ENCODE peak calls at places on chromosomes 16 and 17, in nine cellular contexts. One of them, this sample, is unnamed.
A peak's percentile ranks its signal among the peaks of the same experiment; 100 is the strongest.

GRCh38 chr17:60680754-60681153 is 3.1 kb downstream of the BCAS3 start:
- DNase-seq in ascending aorta: no peak
- DNase-seq in coronary artery: no peak
- DNase-seq in left ventricle myocardium inferior: no peak
- DNase-seq in dorsolateral prefrontal cortex: no peak
- DNase-seq in astrocyte of the spinal cord: no peak
- DNase-seq in HFFc6: no peak
- DNase-seq in A549: no peak
- DNase-seq in heart left ventricle: no peak
- DNase-seq in this sample: no peak

GRCh38 chr17:78412403-78412802 is 34.0 kb downstream of the PGS1 start:
- DNase-seq in ascending aorta: no peak
- DNase-seq in coronary artery: no peak
- DNase-seq in left ventricle myocardium inferior: no peak
- DNase-seq in dorsolateral prefrontal cortex: no peak
- DNase-seq in astrocyte of the spinal cord: peak; percentile 20
- DNase-seq in HFFc6: no peak
- DNase-seq in A549: peak; percentile 51
- DNase-seq in heart left ventricle: no peak
- DNase-seq in this sample: no peak

GRCh38 chr16:27460663-27461482 is 58.9 kb downstream of the IL21R start:
- DNase-seq in ascending aorta: no peak
- DNase-seq in coronary artery: no peak
- DNase-seq in left ventricle myocardium inferior: no peak
- DNase-seq in dorsolateral prefrontal cortex: no peak
- DNase-seq in astrocyte of the spinal cord: no peak
- DNase-seq in HFFc6: no peak
- DNase-seq in A549: no peak
- DNase-seq in heart left ventricle: no peak
- DNase-seq in this sample: no peak

GRCh38 chr16:871562-872330 is 71.2 kb upstream of the GNG13 start:
- DNase-seq in ascending aorta: no peak
- DNase-seq in coronary artery: no peak
- DNase-seq in left ventricle myocardium inferior: peak; percentile 7
- DNase-seq in dorsolateral prefrontal cortex: no peak
- DNase-seq in astrocyte of the spinal cord: no peak
- DNase-seq in HFFc6: no peak
- DNase-seq in A549: no peak
- DNase-seq in heart left ventricle: no peak
- DNase-seq in this sample: no peak

GRCh38 chr17:44608732-44609435 is 47.4 kb upstream of the MEIOC start:
- DNase-seq in ascending aorta: no peak
- DNase-seq in coronary artery: no peak
- DNase-seq in left ventricle myocardium inferior: no peak
- DNase-seq in dorsolateral prefrontal cortex: no peak
- DNase-seq in astrocyte of the spinal cord: no peak
- DNase-seq in HFFc6: no peak
- DNase-seq in A549: no peak
- DNase-seq in heart left ventricle: no peak
- DNase-seq in this sample: no peak

GRCh38 chr16:19179890-19180490 is 11.9 kb downstream of the SYT17 start:
- DNase-seq in ascending aorta: no peak
- DNase-seq in coronary artery: no peak
- DNase-seq in left ventricle myocardium inferior: peak; percentile 64
- DNase-seq in dorsolateral prefrontal cortex: peak; percentile 58
- DNase-seq in astrocyte of the spinal cord: peak; percentile 14
- DNase-seq in HFFc6: peak; percentile 28
- DNase-seq in A549: peak; percentile 70
- DNase-seq in heart left ventricle: peak; percentile 72
- DNase-seq in this sample: no peak

GRCh38 chr16:88102597-88102996 is 151.4 kb downstream of the BANP start:
- DNase-seq in ascending aorta: no peak
- DNase-seq in coronary artery: no peak
- DNase-seq in left ventricle myocardium inferior: no peak
- DNase-seq in dorsolateral prefrontal cortex: no peak
- DNase-seq in astrocyte of the spinal cord: no peak
- DNase-seq in HFFc6: no peak
- DNase-seq in A549: no peak
- DNase-seq in heart left ventricle: no peak
- DNase-seq in this sample: no peak

GRCh38 chr17:74392848-74393247 is 25.5 kb downstream of the GPR142 start:
- DNase-seq in ascending aorta: no peak
- DNase-seq in coronary artery: no peak
- DNase-seq in left ventricle myocardium inferior: no peak
- DNase-seq in dorsolateral prefrontal cortex: no peak
- DNase-seq in astrocyte of the spinal cord: no peak
- DNase-seq in HFFc6: no peak
- DNase-seq in A549: no peak
- DNase-seq in heart left ventricle: no peak
- DNase-seq in this sample: no peak

GRCh38 chr17:64053101-64053500 is 32.7 kb upstream of the ICAM2 start:
- DNase-seq in ascending aorta: no peak
- DNase-seq in coronary artery: no peak
- DNase-seq in left ventricle myocardium inferior: no peak
- DNase-seq in dorsolateral prefrontal cortex: no peak
- DNase-seq in astrocyte of the spinal cord: no peak
- DNase-seq in HFFc6: no peak
- DNase-seq in A549: no peak
- DNase-seq in heart left ventricle: no peak
- DNase-seq in this sample: no peak

GRCh38 chr16:1029259-1029545 is 43.3 kb upstream of the SSTR5 start:
- DNase-seq in ascending aorta: no peak
- DNase-seq in coronary artery: no peak
- DNase-seq in left ventricle myocardium inferior: no peak
- DNase-seq in dorsolateral prefrontal cortex: no peak
- DNase-seq in astrocyte of the spinal cord: no peak
- DNase-seq in HFFc6: no peak
- DNase-seq in A549: no peak
- DNase-seq in heart left ventricle: no peak
- DNase-seq in this sample: no peak

GRCh38 chr17:78343433-78344201 is 16.3 kb downstream of the SOCS3 start:
- DNase-seq in ascending aorta: no peak
- DNase-seq in coronary artery: no peak
- DNase-seq in left ventricle myocardium inferior: no peak
- DNase-seq in dorsolateral prefrontal cortex: no peak
- DNase-seq in astrocyte of the spinal cord: no peak
- DNase-seq in HFFc6: no peak
- DNase-seq in A549: no peak
- DNase-seq in heart left ventricle: no peak
- DNase-seq in this sample: no peak

GRCh38 chr16:76661691-76662090 is 384.5 kb downstream of the CNTNAP4 start:
- DNase-seq in ascending aorta: no peak
- DNase-seq in coronary artery: no peak
- DNase-seq in left ventricle myocardium inferior: no peak
- DNase-seq in dorsolateral prefrontal cortex: no peak
- DNase-seq in astrocyte of the spinal cord: no peak
- DNase-seq in HFFc6: no peak
- DNase-seq in A549: no peak
- DNase-seq in heart left ventricle: no peak
- DNase-seq in this sample: no peak

GRCh38 chr16:76668207-76668725 is 391.1 kb downstream of the CNTNAP4 start:
- DNase-seq in ascending aorta: no peak
- DNase-seq in coronary artery: no peak
- DNase-seq in left ventricle myocardium inferior: no peak
- DNase-seq in dorsolateral prefrontal cortex: no peak
- DNase-seq in astrocyte of the spinal cord: no peak
- DNase-seq in HFFc6: no peak
- DNase-seq in A549: no peak
- DNase-seq in heart left ventricle: no peak
- DNase-seq in this sample: no peak

GRCh38 chr16:76670125-76670857 is 393.1 kb downstream of the CNTNAP4 start:
- DNase-seq in ascending aorta: no peak
- DNase-seq in coronary artery: no peak
- DNase-seq in left ventricle myocardium inferior: no peak
- DNase-seq in dorsolateral prefrontal cortex: no peak
- DNase-seq in astrocyte of the spinal cord: no peak
- DNase-seq in HFFc6: no peak
- DNase-seq in A549: no peak
- DNase-seq in heart left ventricle: no peak
- DNase-seq in this sample: no peak

GRCh38 chr16:76669288-76669687 is 392.1 kb downstream of the CNTNAP4 start:
- DNase-seq in ascending aorta: no peak
- DNase-seq in coronary artery: no peak
- DNase-seq in left ventricle myocardium inferior: no peak
- DNase-seq in dorsolateral prefrontal cortex: no peak
- DNase-seq in astrocyte of the spinal cord: no peak
- DNase-seq in HFFc6: no peak
- DNase-seq in A549: no peak
- DNase-seq in heart left ventricle: no peak
- DNase-seq in this sample: no peak

GRCh38 chr16:76665571-76666275 is 388.5 kb downstream of the CNTNAP4 start:
- DNase-seq in ascending aorta: no peak
- DNase-seq in coronary artery: no peak
- DNase-seq in left ventricle myocardium inferior: no peak
- DNase-seq in dorsolateral prefrontal cortex: no peak
- DNase-seq in astrocyte of the spinal cord: no peak
- DNase-seq in HFFc6: no peak
- DNase-seq in A549: no peak
- DNase-seq in heart left ventricle: no peak
- DNase-seq in this sample: no peak
- TF ChIP-seq CTCF in ascending aorta: no peak
- TF ChIP-seq CTCF in coronary artery: no peak
- TF ChIP-seq CTCF in left ventricle myocardium inferior: peak; percentile 24
- TF ChIP-seq CTCF in dorsolateral prefrontal cortex: no peak
- TF ChIP-seq CTCF in astrocyte of the spinal cord: no peak
- TF ChIP-seq CTCF in HFFc6: peak; percentile 28
- TF ChIP-seq CTCF in A549: no peak
- TF ChIP-seq CTCF in heart left ventricle: no peak
- TF ChIP-seq CTCF in this sample: peak; percentile 33

GRCh38 chr17:37700881-37701280 is 44.0 kb downstream of the HNF1B start:
- DNase-seq in ascending aorta: no peak
- DNase-seq in coronary artery: no peak
- DNase-seq in left ventricle myocardium inferior: peak; percentile 22
- DNase-seq in dorsolateral prefrontal cortex: no peak
- DNase-seq in astrocyte of the spinal cord: no peak
- DNase-seq in HFFc6: no peak
- DNase-seq in A549: no peak
- DNase-seq in heart left ventricle: peak; percentile 42
- DNase-seq in this sample: no peak

GRCh38 chr17:37698856-37699255 is 46.0 kb downstream of the HNF1B start:
- DNase-seq in ascending aorta: no peak
- DNase-seq in coronary artery: no peak
- DNase-seq in left ventricle myocardium inferior: no peak
- DNase-seq in dorsolateral prefrontal cortex: no peak
- DNase-seq in astrocyte of the spinal cord: no peak
- DNase-seq in HFFc6: no peak
- DNase-seq in A549: no peak
- DNase-seq in heart left ventricle: no peak
- DNase-seq in this sample: no peak

GRCh38 chr17:37702605-37703004 is 42.3 kb downstream of the HNF1B start:
- DNase-seq in ascending aorta: no peak
- DNase-seq in coronary artery: no peak
- DNase-seq in left ventricle myocardium inferior: no peak
- DNase-seq in dorsolateral prefrontal cortex: no peak
- DNase-seq in astrocyte of the spinal cord: peak; percentile 88
- DNase-seq in HFFc6: peak; percentile 56
- DNase-seq in A549: peak; percentile 83
- DNase-seq in heart left ventricle: no peak
- DNase-seq in this sample: no peak

GRCh38 chr17:37699285-37699973 is 45.4 kb downstream of the HNF1B start:
- DNase-seq in ascending aorta: no peak
- DNase-seq in coronary artery: no peak
- DNase-seq in left ventricle myocardium inferior: no peak
- DNase-seq in dorsolateral prefrontal cortex: no peak
- DNase-seq in astrocyte of the spinal cord: no peak
- DNase-seq in HFFc6: peak; percentile 34
- DNase-seq in A549: no peak
- DNase-seq in heart left ventricle: no peak
- DNase-seq in this sample: no peak

GRCh38 chr17:37701424-37702020 is 43.3 kb downstream of the HNF1B start:
- DNase-seq in ascending aorta: no peak
- DNase-seq in coronary artery: no peak
- DNase-seq in left ventricle myocardium inferior: no peak
- DNase-seq in dorsolateral prefrontal cortex: no peak
- DNase-seq in astrocyte of the spinal cord: no peak
- DNase-seq in HFFc6: no peak
- DNase-seq in A549: peak; percentile 50
- DNase-seq in heart left ventricle: no peak
- DNase-seq in this sample: no peak
- TF ChIP-seq CTCF in ascending aorta: peak; percentile 44
- TF ChIP-seq CTCF in coronary artery: no peak
- TF ChIP-seq CTCF in left ventricle myocardium inferior: peak; percentile 66
- TF ChIP-seq CTCF in dorsolateral prefrontal cortex: peak; percentile 34
- TF ChIP-seq CTCF in astrocyte of the spinal cord: peak; percentile 64
- TF ChIP-seq CTCF in HFFc6: peak; percentile 82
- TF ChIP-seq CTCF in A549: peak; percentile 94
- TF ChIP-seq CTCF in heart left ventricle: peak; percentile 48
- TF ChIP-seq CTCF in this sample: peak; percentile 25

DNA sequence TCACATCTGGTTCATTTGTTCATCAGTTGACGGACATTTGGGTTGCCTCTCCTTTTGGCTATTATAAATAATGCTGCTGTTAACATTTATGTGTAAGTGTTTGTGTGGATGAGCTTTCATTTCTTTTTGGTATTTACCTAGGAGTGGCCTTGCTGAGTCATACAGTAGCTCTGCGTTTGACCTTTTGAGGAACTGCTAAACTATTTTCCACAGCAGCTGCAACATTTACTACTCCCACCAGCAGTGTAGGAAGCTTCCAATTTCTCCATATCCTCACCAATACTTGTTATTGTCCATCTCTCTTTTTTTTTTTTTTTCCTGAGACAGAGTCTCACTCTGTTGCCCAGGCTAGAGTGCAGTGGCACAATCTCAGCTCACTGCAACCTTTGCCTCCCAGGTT is 20.7 kb upstream of the PLCG2 start:
- DNase-seq in ascending aorta: no peak
- DNase-seq in coronary artery: no peak
- DNase-seq in left ventricle myocardium inferior: no peak
- DNase-seq in dorsolateral prefrontal cortex: no peak
- DNase-seq in astrocyte of the spinal cord: no peak
- DNase-seq in HFFc6: no peak
- DNase-seq in A549: peak; percentile 85
- DNase-seq in heart left ventricle: no peak
- DNase-seq in this sample: no peak
- TF ChIP-seq CTCF in ascending aorta: no peak
- TF ChIP-seq CTCF in coronary artery: no peak
- TF ChIP-seq CTCF in left ventricle myocardium inferior: no peak
- TF ChIP-seq CTCF in dorsolateral prefrontal cortex: no peak
- TF ChIP-seq CTCF in astrocyte of the spinal cord: no peak
- TF ChIP-seq CTCF in HFFc6: no peak
- TF ChIP-seq CTCF in A549: no peak
- TF ChIP-seq CTCF in heart left ventricle: no peak
- TF ChIP-seq CTCF in this sample: no peak

GRCh38 chr16:83996481-83997252 is 28.6 kb downstream of the NECAB2 start:
- DNase-seq in ascending aorta: no peak
- DNase-seq in coronary artery: no peak
- DNase-seq in left ventricle myocardium inferior: no peak
- DNase-seq in dorsolateral prefrontal cortex: no peak
- DNase-seq in astrocyte of the spinal cord: no peak
- DNase-seq in HFFc6: no peak
- DNase-seq in A549: no peak
- DNase-seq in heart left ventricle: no peak
- DNase-seq in this sample: no peak
- TF ChIP-seq CTCF in ascending aorta: no peak
- TF ChIP-seq CTCF in coronary artery: no peak
- TF ChIP-seq CTCF in left ventricle myocardium inferior: no peak
- TF ChIP-seq CTCF in dorsolateral prefrontal cortex: no peak
- TF ChIP-seq CTCF in astrocyte of the spinal cord: no peak
- TF ChIP-seq CTCF in HFFc6: no peak
- TF ChIP-seq CTCF in A549: no peak
- TF ChIP-seq CTCF in heart left ventricle: no peak
- TF ChIP-seq CTCF in this sample: no peak

GRCh38 chr16:47631131-47631530 is 170.0 kb downstream of the PHKB start:
- DNase-seq in ascending aorta: no peak
- DNase-seq in coronary artery: no peak
- DNase-seq in left ventricle myocardium inferior: no peak
- DNase-seq in dorsolateral prefrontal cortex: no peak
- DNase-seq in astrocyte of the spinal cord: no peak
- DNase-seq in HFFc6: no peak
- DNase-seq in A549: no peak
- DNase-seq in heart left ventricle: no peak
- DNase-seq in this sample: no peak
- TF ChIP-seq CTCF in ascending aorta: no peak
- TF ChIP-seq CTCF in coronary artery: no peak
- TF ChIP-seq CTCF in left ventricle myocardium inferior: no peak
- TF ChIP-seq CTCF in dorsolateral prefrontal cortex: no peak
- TF ChIP-seq CTCF in astrocyte of the spinal cord: no peak
- TF ChIP-seq CTCF in HFFc6: no peak
- TF ChIP-seq CTCF in A549: no peak
- TF ChIP-seq CTCF in heart left ventricle: no peak
- TF ChIP-seq CTCF in this sample: no peak

This sample was measured in mesothelial cell of epicardium.